ENCODE peak calls at places on chromosomes 5 and 9, in four cellular contexts. L is neural progenitor cell, X is uterus, M is heart right ventricle. G is an unnamed sample.
A peak's percentile ranks its signal among the peaks of the same experiment; 100 is the strongest.

GRCh38 chr5:1291611-1292080 is 3.2 kb downstream of the TERT start:
- DNase-seq in X (no peak), L (no peak), M (no peak), G (peak; percentile 71)

GRCh38 chr5:10595678-10596309 is 31.9 kb downstream of the ANKRD33B start:
- DNase-seq in L (no peak), X (peak; percentile 73), M (no peak), G (no peak)

GRCh38 chr9:124320062-124320973 is 62.6 kb downstream of the NEK6 start:
- DNase-seq in M (peak; percentile 66), X (peak; percentile 61), L (peak; percentile 80), G (peak; percentile 88)

GRCh38 chr9:126146254-126147145 is 180.1 kb upstream of the MVB12B start:
- DNase-seq in L (peak; percentile 87), M (no peak), X (no peak), G (peak; percentile 78)

GRCh38 chr9:7216004-7216821 is 458.4 kb downstream of the KDM4C start:
- DNase-seq in X (no peak), L (no peak), M (no peak), G (no peak)

GRCh38 chr9:21465859-21466518 is 16.1 kb downstream of the IFNE start:
- DNase-seq in M (no peak), X (no peak), L (peak; percentile 63), G (no peak)

GRCh38 chr5:91499943-91500531 is 116.9 kb upstream of the ARRDC3 start:
- DNase-seq in M (no peak), L (peak; percentile 70), X (no peak), G (no peak)

GRCh38 chr5:54133917-54134316 is 176.5 kb downstream of the ARL15 start:
- DNase-seq in X (no peak), M (no peak), L (no peak), G (no peak)

GRCh38 chr9:121559183-121559582 is 59.5 kb upstream of the GGTA1 start:
- DNase-seq in M (no peak), X (no peak), L (no peak), G (no peak)

GRCh38 chr5:142388696-142389095 is 63.9 kb upstream of the SPRY4 start:
- DNase-seq in X (no peak), M (no peak), L (no peak), G (no peak)

GRCh38 chr9:87516222-87516930 is 18.7 kb downstream of the DAPK1 start:
- DNase-seq in M (peak; percentile 35), X (peak; percentile 55), L (no peak), G (no peak)

GRCh38 chr5:137101544-137101943 is 397.6 kb downstream of the SPOCK1 start:
- DNase-seq in X (no peak), M (no peak), L (no peak), G (no peak)

GRCh38 chr9:128903871-128904371 is 16.9 kb upstream of the PHYHD1 start:
- DNase-seq in L (no peak), X (no peak), M (no peak), G (no peak)

GRCh38 chr5:149007174-149007573 is 55.7 kb downstream of the SH3TC2 start:
- DNase-seq in M (no peak), L (no peak), X (no peak), G (no peak)

GRCh38 chr5:1453613-1454012 is 8.4 kb upstream of the SLC6A3 start:
- DNase-seq in L (no peak), M (no peak), X (no peak), G (no peak)

GRCh38 chr9:444528-444927 is 229.9 kb downstream of the DOCK8 start:
- DNase-seq in L (peak; percentile 20), M (no peak), X (no peak), G (no peak)

GRCh38 chr5:179232091-179232490 is 113.2 kb downstream of the ADAMTS2 start:
- DNase-seq in L (no peak), M (no peak), X (no peak), G (no peak)

GRCh38 chr5:110075656-110076055 is 385.9 kb downstream of the MAN2A1 start:
- DNase-seq in M (no peak), L (no peak), X (no peak), G (no peak)

GRCh38 chr9:88535932-88536324 is 950 bp downstream of the NXNL2 start:
- DNase-seq in M (peak; percentile 17), X (peak; percentile 65), L (no peak), G (no peak)
- H3K4me3 ChIP-seq in M (peak overlapping the region; percentile 41), X (peak overlapping the region; percentile 57), L (peak overlapping the region; percentile 55), G (no peak overlapping the region)

DNA sequence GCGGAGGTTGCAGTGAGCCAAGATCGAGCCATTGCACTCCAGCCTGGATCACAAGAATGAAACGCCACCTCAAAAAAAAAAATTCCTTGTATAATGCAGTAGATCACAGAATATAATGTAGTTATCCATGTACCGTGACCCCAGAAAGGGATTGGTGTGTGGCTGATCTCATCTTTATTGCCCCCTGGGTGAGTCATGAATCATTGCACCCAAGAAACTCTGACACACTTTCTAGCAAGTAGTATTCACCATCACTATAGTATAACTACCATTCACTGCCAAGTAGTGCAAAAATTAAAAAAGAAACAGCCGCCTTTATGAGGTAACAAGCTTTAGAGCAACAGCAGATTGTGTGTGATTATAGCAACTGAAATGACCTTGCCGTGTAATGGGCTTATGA is 23.7 kb upstream of the ANKH start:
- DNase-seq in L (no peak), X (no peak), M (no peak), G (no peak)
- TF ChIP-seq CTCF in L (no peak), X (no peak), M (no peak), G (peak; percentile 12)

DNA sequence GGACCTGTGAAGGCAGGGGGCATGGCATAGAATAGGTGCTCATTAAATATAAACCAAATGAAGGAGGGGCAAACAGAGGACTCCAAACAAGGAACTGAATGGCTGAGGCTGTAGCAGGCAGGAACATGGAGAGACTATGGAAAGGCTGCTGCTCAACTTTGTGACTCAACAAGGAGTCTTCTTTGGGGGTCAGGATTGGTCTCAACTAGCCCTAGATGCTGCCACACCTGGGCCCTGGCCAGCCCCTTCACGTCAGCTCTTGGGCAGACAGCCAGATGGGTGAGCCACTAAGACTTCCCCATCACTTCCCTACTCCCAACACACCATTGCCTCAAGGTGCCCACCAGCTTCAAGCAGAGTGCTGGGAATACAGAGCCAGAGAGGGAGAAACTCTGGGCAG is 11.0 kb downstream of the RPP25L start:
- DNase-seq in L (no peak), M (no peak), X (no peak), G (no peak)
- H3K27ac ChIP-seq in L (no peak overlapping the region), M (no peak overlapping the region), X (no peak overlapping the region), G (no peak overlapping the region)

DNA sequence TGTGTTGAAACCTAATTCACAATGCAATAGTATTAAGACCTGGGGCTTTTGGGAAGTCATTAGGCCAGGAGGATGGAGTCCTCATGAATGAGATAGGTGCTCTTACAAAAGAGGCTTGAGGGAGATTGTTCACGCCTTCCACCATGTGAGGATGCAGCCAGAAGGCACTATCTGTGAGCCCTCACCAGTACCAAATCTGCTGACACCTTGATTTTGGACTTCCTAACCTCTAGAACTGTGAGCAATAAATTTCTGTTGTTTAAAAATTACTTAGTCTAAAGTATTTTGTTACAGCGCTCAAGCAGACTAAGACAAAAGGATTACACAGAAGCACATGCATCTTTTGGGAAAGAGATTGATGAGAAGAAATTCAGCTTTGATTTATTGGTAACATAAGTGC is 232.9 kb upstream of the NR4A3 start:
- DNase-seq in M (no peak), X (no peak), L (no peak), G (no peak)
- H3K4me3 ChIP-seq in M (no peak overlapping the region), X (no peak overlapping the region), L (no peak overlapping the region), G (no peak overlapping the region)

DNA sequence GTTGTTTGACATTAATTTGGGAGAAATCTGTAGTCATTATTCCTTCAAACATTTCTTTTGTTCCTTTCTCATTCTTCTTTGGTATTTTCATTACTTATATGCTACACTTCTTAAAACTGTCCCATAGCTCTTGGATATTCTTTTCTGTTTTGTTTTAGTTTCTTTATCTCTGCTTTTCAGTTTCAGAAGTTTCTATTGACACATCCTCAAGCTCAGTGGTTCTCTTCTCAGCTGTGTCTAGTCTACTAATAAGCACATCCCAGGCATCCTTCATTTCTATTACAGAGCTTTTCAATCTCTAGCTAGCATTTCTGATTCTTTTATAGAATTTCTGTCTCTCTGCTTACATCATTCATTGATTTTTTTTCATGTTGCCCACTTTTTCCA is 148.4 kb upstream of the CHD1 start:
- DNase-seq in M (no peak), L (no peak), X (no peak), G (no peak)
- TF ChIP-seq CTCF in M (no peak), L (no peak), X (no peak), G (no peak)

DNA sequence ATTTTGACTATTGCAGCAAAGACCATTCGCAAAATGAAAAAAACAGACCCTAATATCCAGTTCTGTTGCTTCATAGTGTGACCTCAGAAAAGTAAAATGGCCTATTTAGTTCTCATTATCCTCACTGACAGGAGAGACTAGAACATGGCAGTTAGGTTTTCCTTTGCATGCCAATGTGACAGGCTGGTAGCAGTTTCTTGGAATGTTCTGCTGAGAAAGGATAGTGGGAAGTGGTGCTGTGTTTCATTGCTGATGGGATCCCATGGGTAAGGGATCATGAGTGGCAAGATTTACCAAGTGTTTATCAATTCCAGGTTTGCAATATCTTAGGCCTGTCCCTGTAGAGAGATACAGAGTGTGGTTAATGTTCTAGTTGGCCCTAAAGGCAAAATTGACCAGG is 88.5 kb downstream of the ACER2 start:
- DNase-seq in M (no peak), L (no peak), X (no peak), G (no peak)
- H3K27ac ChIP-seq in M (no peak overlapping the region), L (no peak overlapping the region), X (no peak overlapping the region), G (no peak overlapping the region)

GRCh38 chr5:61292130-61292672 is 39.9 kb upstream of the ZSWIM6 start:
- DNase-seq in X (no peak), L (no peak), M (no peak), G (no peak)

GRCh38 chr5:61293051-61293450 is 39.0 kb upstream of the ZSWIM6 start:
- DNase-seq in M (no peak), L (no peak), X (no peak), G (no peak)

GRCh38 chr5:61289241-61289640 is 42.8 kb upstream of the ZSWIM6 start:
- DNase-seq in L (peak; percentile 77), X (no peak), M (no peak), G (no peak)

GRCh38 chr5:61289669-61290363 is 42.2 kb upstream of the ZSWIM6 start:
- DNase-seq in M (no peak), L (no peak), X (no peak), G (no peak)

DNA sequence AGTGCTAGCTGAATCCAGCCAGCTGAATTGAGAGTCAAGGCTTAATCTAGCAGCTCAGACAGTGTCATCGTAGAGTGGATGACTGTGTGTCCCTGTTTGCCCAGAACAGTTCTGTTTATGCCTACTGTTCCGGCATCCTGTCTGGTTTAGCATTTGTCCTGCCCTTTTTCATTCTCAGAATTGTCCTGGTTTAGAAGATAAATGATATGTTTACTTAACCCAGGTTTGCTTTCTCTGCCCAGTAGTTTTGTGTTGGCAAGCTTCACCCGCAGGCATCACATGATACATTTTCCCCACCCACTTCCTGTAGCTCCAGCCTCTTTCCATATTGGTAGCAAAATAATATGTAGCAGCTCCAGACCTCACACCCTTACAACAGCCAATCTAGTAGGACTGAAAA is 41.2 kb upstream of the ZSWIM6 start:
- DNase-seq in L (no peak), M (no peak), X (no peak), G (no peak)
- H3K4me3 ChIP-seq in L (no peak overlapping the region), M (no peak overlapping the region), X (no peak overlapping the region), G (no peak overlapping the region)

G was measured in WERI-Rb-1.